ENCODE peak calls at places on chromosomes 13 and 19, in eight cellular contexts. K is stimulated activated CD4-positive, alpha-beta T cell treated with anti-CD3 and anti-CD28 coated beads, Interleukin-12 subunit alpha, Interleukin-12 subunit beta, amount 100 ng/mL, for 24 hours; A is choroid plexus epithelial cell; I is NCI-H1092 treated with DMSO at 0.1 percent for 48 hours; Q is H7; J is NCI-H1436 treated with DMSO at 0.1 percent for 48 hours; C is tibial nerve; L is activated T-cell treated with anti-CD3 and anti-CD28 coated beads, Interleukin-2, amount 50 U/mL, for 72 hours. F is an unnamed sample.

GRCh38 chr19:4518345-4519171 is at the start of gene PLIN4:
- DNase-seq in K (no peak), A (peak), I (no peak), Q (peak), J (no peak), C (no peak), L (no peak), F (no peak)

GRCh38 chr13:35144496-35144895 is 202.4 kb downstream of the NBEA start:
- DNase-seq in K (no peak), A (no peak), I (no peak), Q (no peak), J (no peak), C (no peak), L (no peak), F (no peak)

GRCh38 chr13:110376120-110376519 is 69.0 kb downstream of the COL4A2 start:
- DNase-seq in K (no peak), A (peak), I (no peak), Q (no peak), J (no peak), C (no peak), L (no peak), F (no peak)

GRCh38 chr19:13051581-13052165 is 51.0 kb downstream of the LYL1 start:
- DNase-seq in K (no peak), A (peak), I (peak), Q (peak), J (peak), C (peak), L (peak), F (no peak)

GRCh38 chr19:1253514-1254080 is 5.2 kb downstream of the MIDN start:
- DNase-seq in K (no peak), A (peak), I (no peak), Q (no peak), J (no peak), C (no peak), L (no peak), F (no peak)

GRCh38 chr13:76148926-76149325 is 512.8 kb downstream of the LMO7 start:
- DNase-seq in K (no peak), A (peak), I (no peak), Q (no peak), J (no peak), C (no peak), L (no peak), F (peak)

GRCh38 chr19:1465191-1466016 is 13.6 kb downstream of the C19orf25 start:
- DNase-seq in K (no peak), A (peak), I (no peak), Q (peak), J (no peak), C (no peak), L (peak), F (no peak)

GRCh38 chr19:31356587-31357314 is 7.5 kb upstream of the TSHZ3 start:
- DNase-seq in K (no peak), A (no peak), I (no peak), Q (peak), J (no peak), C (no peak), L (peak), F (no peak)

GRCh38 chr19:7326105-7326877 is 22.4 kb upstream of the ARHGEF18 start:
- DNase-seq in K (no peak), A (peak), I (peak), Q (peak), J (no peak), C (no peak), L (peak), F (no peak)

GRCh38 chr19:14616310-14616870 is 33.5 kb downstream of the CLEC17A start:
- DNase-seq in K (no peak), A (no peak), I (no peak), Q (no peak), J (no peak), C (no peak), L (no peak), F (no peak)

GRCh38 chr13:100392709-100393630 is 195.6 kb downstream of the GGACT start:
- DNase-seq in K (peak), A (peak), I (no peak), Q (peak), J (no peak), C (peak), L (peak), F (peak)

GRCh38 chr13:31896427-31896826 is 135.1 kb upstream of the FRY start:
- DNase-seq in K (no peak), A (peak), I (no peak), Q (no peak), J (no peak), C (no peak), L (no peak), F (no peak)

GRCh38 chr19:34172661-34173144 is 399 bp downstream of the LSM14A start:
- DNase-seq in K (no peak), A (no peak), I (no peak), Q (peak), J (no peak), C (no peak), L (peak), F (no peak)

GRCh38 chr13:98172570-98173405 is 4.3 kb downstream of the RNF113B start:
- DNase-seq in K (no peak), A (peak), I (no peak), Q (no peak), J (no peak), C (no peak), L (no peak), F (no peak)

GRCh38 chr13:44108345-44108858 is 228.7 kb downstream of the LACC1 start:
- DNase-seq in K (no peak), A (no peak), I (no peak), Q (no peak), J (no peak), C (no peak), L (no peak), F (no peak)

GRCh38 chr13:29369060-29369743 is 226.3 kb downstream of the SLC7A1 start:
- DNase-seq in K (no peak), A (peak), I (peak), Q (no peak), J (no peak), C (no peak), L (no peak), F (no peak)

GRCh38 chr13:99970761-99971575 is 599 bp downstream of the ZIC5 start:
- DNase-seq in K (no peak), A (no peak), I (peak), Q (peak), J (no peak), C (no peak), L (no peak), F (no peak)

GRCh38 chr19:17937371-17937900 is 4.6 kb downstream of the CCDC124 start:
- DNase-seq in K (no peak), A (no peak), I (no peak), Q (no peak), J (no peak), C (no peak), L (no peak), F (no peak)

GRCh38 chr13:62360609-62361008 is 945.0 kb upstream of the PCDH20 start:
- DNase-seq in K (no peak), A (no peak), I (peak), Q (no peak), J (peak), C (no peak), L (no peak), F (no peak)

GRCh38 chr13:75544681-75545333 is 4.8 kb upstream of the UCHL3 start:
- DNase-seq in K (no peak), A (peak), I (no peak), Q (no peak), J (no peak), C (no peak), L (no peak), F (peak)

GRCh38 chr19:11539495-11540365 is 1.1 kb downstream of the CNN1 start:
- DNase-seq in K (no peak), A (peak), I (no peak), Q (peak), J (no peak), C (no peak), L (no peak), F (no peak)

F was measured in AG04450.